ENCODE peak calls at places on chromosomes 11 and 22, in nine cellular contexts. One of them, this sample, is unnamed.

GRCh38 chr11:18312012-18312411 is 9.9 kb downstream of the HPS5 start:
- DNase-seq in neural crest cell: no peak
- DNase-seq in activated CD4-positive, alpha-beta T cell treated with anti-CD3 and anti-CD28 coated beads, Interleukin-2, amount 10 ng/mL, durations not matched to agents 7 days and 5 days: no peak
- DNase-seq in Panc1: no peak
- DNase-seq in stimulated activated CD4-positive, alpha-beta T cell treated with anti-CD3 and anti-CD28 coated beads, Interleukin-1b, Interleukin-23, amount 100 ng/mL, for 24 hours: no peak
- DNase-seq in AG04449: no peak
- DNase-seq in effector memory CD8-positive, alpha-beta T cell: no peak
- DNase-seq in NCI-H345: no peak
- DNase-seq in RPMI8226: no peak
- DNase-seq in this sample: no peak

GRCh38 chr11:78417888-78418583 is 416 bp upstream of the GAB2 start:
- DNase-seq in neural crest cell: peak; percentile 75
- DNase-seq in activated CD4-positive, alpha-beta T cell treated with anti-CD3 and anti-CD28 coated beads, Interleukin-2, amount 10 ng/mL, durations not matched to agents 7 days and 5 days: peak; percentile 78
- DNase-seq in Panc1: no peak
- DNase-seq in stimulated activated CD4-positive, alpha-beta T cell treated with anti-CD3 and anti-CD28 coated beads, Interleukin-1b, Interleukin-23, amount 100 ng/mL, for 24 hours: peak; percentile 33
- DNase-seq in AG04449: no peak
- DNase-seq in effector memory CD8-positive, alpha-beta T cell: peak; percentile 71
- DNase-seq in NCI-H345: peak; percentile 93
- DNase-seq in RPMI8226: peak; percentile 88
- DNase-seq in this sample: no peak

GRCh38 chr11:88050247-88050646 is 125.0 kb downstream of the RAB38 start:
- DNase-seq in neural crest cell: no peak
- DNase-seq in activated CD4-positive, alpha-beta T cell treated with anti-CD3 and anti-CD28 coated beads, Interleukin-2, amount 10 ng/mL, durations not matched to agents 7 days and 5 days: no peak
- DNase-seq in Panc1: no peak
- DNase-seq in stimulated activated CD4-positive, alpha-beta T cell treated with anti-CD3 and anti-CD28 coated beads, Interleukin-1b, Interleukin-23, amount 100 ng/mL, for 24 hours: no peak
- DNase-seq in AG04449: no peak
- DNase-seq in effector memory CD8-positive, alpha-beta T cell: no peak
- DNase-seq in NCI-H345: no peak
- DNase-seq in RPMI8226: no peak
- DNase-seq in this sample: no peak

GRCh38 chr11:1696608-1697570 is at the start of gene KRTAP5-6:
- DNase-seq in neural crest cell: no peak
- DNase-seq in activated CD4-positive, alpha-beta T cell treated with anti-CD3 and anti-CD28 coated beads, Interleukin-2, amount 10 ng/mL, durations not matched to agents 7 days and 5 days: no peak
- DNase-seq in Panc1: no peak
- DNase-seq in stimulated activated CD4-positive, alpha-beta T cell treated with anti-CD3 and anti-CD28 coated beads, Interleukin-1b, Interleukin-23, amount 100 ng/mL, for 24 hours: no peak
- DNase-seq in AG04449: no peak
- DNase-seq in effector memory CD8-positive, alpha-beta T cell: no peak
- DNase-seq in NCI-H345: no peak
- DNase-seq in RPMI8226: no peak
- DNase-seq in this sample: no peak

GRCh38 chr11:19080579-19080993 is 20.1 kb upstream of the MRGPRX2 start:
- DNase-seq in neural crest cell: no peak
- DNase-seq in activated CD4-positive, alpha-beta T cell treated with anti-CD3 and anti-CD28 coated beads, Interleukin-2, amount 10 ng/mL, durations not matched to agents 7 days and 5 days: no peak
- DNase-seq in Panc1: no peak
- DNase-seq in stimulated activated CD4-positive, alpha-beta T cell treated with anti-CD3 and anti-CD28 coated beads, Interleukin-1b, Interleukin-23, amount 100 ng/mL, for 24 hours: no peak
- DNase-seq in AG04449: peak; percentile 28
- DNase-seq in effector memory CD8-positive, alpha-beta T cell: no peak
- DNase-seq in NCI-H345: no peak
- DNase-seq in RPMI8226: no peak
- DNase-seq in this sample: no peak

GRCh38 chr11:12693485-12694181 is 19.4 kb downstream of the TEAD1 start:
- DNase-seq in neural crest cell: no peak
- DNase-seq in activated CD4-positive, alpha-beta T cell treated with anti-CD3 and anti-CD28 coated beads, Interleukin-2, amount 10 ng/mL, durations not matched to agents 7 days and 5 days: no peak
- DNase-seq in Panc1: peak; percentile 93
- DNase-seq in stimulated activated CD4-positive, alpha-beta T cell treated with anti-CD3 and anti-CD28 coated beads, Interleukin-1b, Interleukin-23, amount 100 ng/mL, for 24 hours: no peak
- DNase-seq in AG04449: peak; percentile 91
- DNase-seq in effector memory CD8-positive, alpha-beta T cell: no peak
- DNase-seq in NCI-H345: peak; percentile 83
- DNase-seq in RPMI8226: peak; percentile 43
- DNase-seq in this sample: peak; percentile 74

GRCh38 chr22:40040927-40041326 is 46.2 kb downstream of the FAM83F start:
- DNase-seq in neural crest cell: no peak
- DNase-seq in activated CD4-positive, alpha-beta T cell treated with anti-CD3 and anti-CD28 coated beads, Interleukin-2, amount 10 ng/mL, durations not matched to agents 7 days and 5 days: no peak
- DNase-seq in Panc1: no peak
- DNase-seq in stimulated activated CD4-positive, alpha-beta T cell treated with anti-CD3 and anti-CD28 coated beads, Interleukin-1b, Interleukin-23, amount 100 ng/mL, for 24 hours: no peak
- DNase-seq in AG04449: no peak
- DNase-seq in effector memory CD8-positive, alpha-beta T cell: no peak
- DNase-seq in NCI-H345: no peak
- DNase-seq in RPMI8226: peak; percentile 66
- DNase-seq in this sample: peak; percentile 80

GRCh38 chr11:125293596-125293995 is 129.0 kb downstream of the PKNOX2 start:
- DNase-seq in neural crest cell: no peak
- DNase-seq in activated CD4-positive, alpha-beta T cell treated with anti-CD3 and anti-CD28 coated beads, Interleukin-2, amount 10 ng/mL, durations not matched to agents 7 days and 5 days: no peak
- DNase-seq in Panc1: no peak
- DNase-seq in stimulated activated CD4-positive, alpha-beta T cell treated with anti-CD3 and anti-CD28 coated beads, Interleukin-1b, Interleukin-23, amount 100 ng/mL, for 24 hours: no peak
- DNase-seq in AG04449: no peak
- DNase-seq in effector memory CD8-positive, alpha-beta T cell: no peak
- DNase-seq in NCI-H345: no peak
- DNase-seq in RPMI8226: no peak
- DNase-seq in this sample: no peak

GRCh38 chr22:24964441-24964840 is 11.9 kb downstream of the KIAA1671 start:
- DNase-seq in neural crest cell: no peak
- DNase-seq in activated CD4-positive, alpha-beta T cell treated with anti-CD3 and anti-CD28 coated beads, Interleukin-2, amount 10 ng/mL, durations not matched to agents 7 days and 5 days: no peak
- DNase-seq in Panc1: no peak
- DNase-seq in stimulated activated CD4-positive, alpha-beta T cell treated with anti-CD3 and anti-CD28 coated beads, Interleukin-1b, Interleukin-23, amount 100 ng/mL, for 24 hours: no peak
- DNase-seq in AG04449: no peak
- DNase-seq in effector memory CD8-positive, alpha-beta T cell: no peak
- DNase-seq in NCI-H345: no peak
- DNase-seq in RPMI8226: no peak
- DNase-seq in this sample: no peak

GRCh38 chr11:34898474-34898873 is 17.7 kb downstream of the APIP start:
- DNase-seq in neural crest cell: no peak
- DNase-seq in activated CD4-positive, alpha-beta T cell treated with anti-CD3 and anti-CD28 coated beads, Interleukin-2, amount 10 ng/mL, durations not matched to agents 7 days and 5 days: no peak
- DNase-seq in Panc1: no peak
- DNase-seq in stimulated activated CD4-positive, alpha-beta T cell treated with anti-CD3 and anti-CD28 coated beads, Interleukin-1b, Interleukin-23, amount 100 ng/mL, for 24 hours: no peak
- DNase-seq in AG04449: no peak
- DNase-seq in effector memory CD8-positive, alpha-beta T cell: no peak
- DNase-seq in NCI-H345: no peak
- DNase-seq in RPMI8226: no peak
- DNase-seq in this sample: no peak

GRCh38 chr22:40951795-40952602 is 821 bp downstream of the RBX1 start:
- DNase-seq in neural crest cell: no peak
- DNase-seq in activated CD4-positive, alpha-beta T cell treated with anti-CD3 and anti-CD28 coated beads, Interleukin-2, amount 10 ng/mL, durations not matched to agents 7 days and 5 days: no peak
- DNase-seq in Panc1: no peak
- DNase-seq in stimulated activated CD4-positive, alpha-beta T cell treated with anti-CD3 and anti-CD28 coated beads, Interleukin-1b, Interleukin-23, amount 100 ng/mL, for 24 hours: no peak
- DNase-seq in AG04449: no peak
- DNase-seq in effector memory CD8-positive, alpha-beta T cell: no peak
- DNase-seq in NCI-H345: no peak
- DNase-seq in RPMI8226: no peak
- DNase-seq in this sample: no peak

GRCh38 chr22:26325641-26326040 is 103.4 kb upstream of the ASPHD2 start:
- DNase-seq in neural crest cell: no peak
- DNase-seq in activated CD4-positive, alpha-beta T cell treated with anti-CD3 and anti-CD28 coated beads, Interleukin-2, amount 10 ng/mL, durations not matched to agents 7 days and 5 days: no peak
- DNase-seq in Panc1: no peak
- DNase-seq in stimulated activated CD4-positive, alpha-beta T cell treated with anti-CD3 and anti-CD28 coated beads, Interleukin-1b, Interleukin-23, amount 100 ng/mL, for 24 hours: no peak
- DNase-seq in AG04449: no peak
- DNase-seq in effector memory CD8-positive, alpha-beta T cell: no peak
- DNase-seq in NCI-H345: no peak
- DNase-seq in RPMI8226: no peak
- DNase-seq in this sample: no peak

GRCh38 chr11:88827018-88827676 is 238.6 kb downstream of the GRM5 start:
- DNase-seq in neural crest cell: no peak
- DNase-seq in activated CD4-positive, alpha-beta T cell treated with anti-CD3 and anti-CD28 coated beads, Interleukin-2, amount 10 ng/mL, durations not matched to agents 7 days and 5 days: no peak
- DNase-seq in Panc1: peak; percentile 12
- DNase-seq in stimulated activated CD4-positive, alpha-beta T cell treated with anti-CD3 and anti-CD28 coated beads, Interleukin-1b, Interleukin-23, amount 100 ng/mL, for 24 hours: no peak
- DNase-seq in AG04449: no peak
- DNase-seq in effector memory CD8-positive, alpha-beta T cell: no peak
- DNase-seq in NCI-H345: no peak
- DNase-seq in RPMI8226: no peak
- DNase-seq in this sample: no peak

GRCh38 chr11:67429722-67430121 is 1.4 kb downstream of the RPS6KB2 start:
- DNase-seq in neural crest cell: no peak
- DNase-seq in activated CD4-positive, alpha-beta T cell treated with anti-CD3 and anti-CD28 coated beads, Interleukin-2, amount 10 ng/mL, durations not matched to agents 7 days and 5 days: no peak
- DNase-seq in Panc1: no peak
- DNase-seq in stimulated activated CD4-positive, alpha-beta T cell treated with anti-CD3 and anti-CD28 coated beads, Interleukin-1b, Interleukin-23, amount 100 ng/mL, for 24 hours: no peak
- DNase-seq in AG04449: no peak
- DNase-seq in effector memory CD8-positive, alpha-beta T cell: no peak
- DNase-seq in NCI-H345: no peak
- DNase-seq in RPMI8226: no peak
- DNase-seq in this sample: no peak

GRCh38 chr22:44133161-44133560 is 47.6 kb upstream of the PARVG start:
- DNase-seq in neural crest cell: no peak
- DNase-seq in activated CD4-positive, alpha-beta T cell treated with anti-CD3 and anti-CD28 coated beads, Interleukin-2, amount 10 ng/mL, durations not matched to agents 7 days and 5 days: no peak
- DNase-seq in Panc1: no peak
- DNase-seq in stimulated activated CD4-positive, alpha-beta T cell treated with anti-CD3 and anti-CD28 coated beads, Interleukin-1b, Interleukin-23, amount 100 ng/mL, for 24 hours: no peak
- DNase-seq in AG04449: no peak
- DNase-seq in effector memory CD8-positive, alpha-beta T cell: no peak
- DNase-seq in NCI-H345: no peak
- DNase-seq in RPMI8226: no peak
- DNase-seq in this sample: no peak

GRCh38 chr22:30681840-30682239 is 12.8 kb upstream of the OSBP2 start:
- DNase-seq in neural crest cell: no peak
- DNase-seq in activated CD4-positive, alpha-beta T cell treated with anti-CD3 and anti-CD28 coated beads, Interleukin-2, amount 10 ng/mL, durations not matched to agents 7 days and 5 days: no peak
- DNase-seq in Panc1: no peak
- DNase-seq in stimulated activated CD4-positive, alpha-beta T cell treated with anti-CD3 and anti-CD28 coated beads, Interleukin-1b, Interleukin-23, amount 100 ng/mL, for 24 hours: no peak
- DNase-seq in AG04449: no peak
- DNase-seq in effector memory CD8-positive, alpha-beta T cell: no peak
- DNase-seq in NCI-H345: no peak
- DNase-seq in RPMI8226: no peak
- DNase-seq in this sample: no peak

GRCh38 chr22:49021097-49021925 is 806.4 kb downstream of the BRD1 start:
- DNase-seq in neural crest cell: no peak
- DNase-seq in activated CD4-positive, alpha-beta T cell treated with anti-CD3 and anti-CD28 coated beads, Interleukin-2, amount 10 ng/mL, durations not matched to agents 7 days and 5 days: no peak
- DNase-seq in Panc1: no peak
- DNase-seq in stimulated activated CD4-positive, alpha-beta T cell treated with anti-CD3 and anti-CD28 coated beads, Interleukin-1b, Interleukin-23, amount 100 ng/mL, for 24 hours: no peak
- DNase-seq in AG04449: no peak
- DNase-seq in effector memory CD8-positive, alpha-beta T cell: no peak
- DNase-seq in NCI-H345: no peak
- DNase-seq in RPMI8226: no peak
- DNase-seq in this sample: no peak

GRCh38 chr11:85299247-85299646 is 327.9 kb downstream of the DLG2 start:
- DNase-seq in neural crest cell: no peak
- DNase-seq in activated CD4-positive, alpha-beta T cell treated with anti-CD3 and anti-CD28 coated beads, Interleukin-2, amount 10 ng/mL, durations not matched to agents 7 days and 5 days: no peak
- DNase-seq in Panc1: no peak
- DNase-seq in stimulated activated CD4-positive, alpha-beta T cell treated with anti-CD3 and anti-CD28 coated beads, Interleukin-1b, Interleukin-23, amount 100 ng/mL, for 24 hours: no peak
- DNase-seq in AG04449: no peak
- DNase-seq in effector memory CD8-positive, alpha-beta T cell: no peak
- DNase-seq in NCI-H345: no peak
- DNase-seq in RPMI8226: no peak
- DNase-seq in this sample: no peak

GRCh38 chr11:1881442-1882264 is 10.0 kb downstream of the PRR33 start:
- DNase-seq in neural crest cell: no peak
- DNase-seq in activated CD4-positive, alpha-beta T cell treated with anti-CD3 and anti-CD28 coated beads, Interleukin-2, amount 10 ng/mL, durations not matched to agents 7 days and 5 days: no peak
- DNase-seq in Panc1: no peak
- DNase-seq in stimulated activated CD4-positive, alpha-beta T cell treated with anti-CD3 and anti-CD28 coated beads, Interleukin-1b, Interleukin-23, amount 100 ng/mL, for 24 hours: no peak
- DNase-seq in AG04449: no peak
- DNase-seq in effector memory CD8-positive, alpha-beta T cell: no peak
- DNase-seq in NCI-H345: no peak
- DNase-seq in RPMI8226: no peak
- DNase-seq in this sample: no peak

GRCh38 chr11:101516546-101516945 is 67.3 kb downstream of the TRPC6 start:
- DNase-seq in neural crest cell: no peak
- DNase-seq in activated CD4-positive, alpha-beta T cell treated with anti-CD3 and anti-CD28 coated beads, Interleukin-2, amount 10 ng/mL, durations not matched to agents 7 days and 5 days: no peak
- DNase-seq in Panc1: no peak
- DNase-seq in stimulated activated CD4-positive, alpha-beta T cell treated with anti-CD3 and anti-CD28 coated beads, Interleukin-1b, Interleukin-23, amount 100 ng/mL, for 24 hours: no peak
- DNase-seq in AG04449: no peak
- DNase-seq in effector memory CD8-positive, alpha-beta T cell: no peak
- DNase-seq in NCI-H345: no peak
- DNase-seq in RPMI8226: no peak
- DNase-seq in this sample: no peak

GRCh38 chr11:47412152-47412746 is 3.9 kb downstream of the SLC39A13 start:
- DNase-seq in neural crest cell: peak; percentile 75
- DNase-seq in activated CD4-positive, alpha-beta T cell treated with anti-CD3 and anti-CD28 coated beads, Interleukin-2, amount 10 ng/mL, durations not matched to agents 7 days and 5 days: peak; percentile 66
- DNase-seq in Panc1: no peak
- DNase-seq in stimulated activated CD4-positive, alpha-beta T cell treated with anti-CD3 and anti-CD28 coated beads, Interleukin-1b, Interleukin-23, amount 100 ng/mL, for 24 hours: no peak
- DNase-seq in AG04449: no peak
- DNase-seq in effector memory CD8-positive, alpha-beta T cell: peak; percentile 51
- DNase-seq in NCI-H345: no peak
- DNase-seq in RPMI8226: peak; percentile 63
- DNase-seq in this sample: no peak

GRCh38 chr11:84437129-84438123 is 1151.3 kb upstream of the CCDC90B start:
- DNase-seq in neural crest cell: no peak
- DNase-seq in activated CD4-positive, alpha-beta T cell treated with anti-CD3 and anti-CD28 coated beads, Interleukin-2, amount 10 ng/mL, durations not matched to agents 7 days and 5 days: no peak
- DNase-seq in Panc1: no peak
- DNase-seq in stimulated activated CD4-positive, alpha-beta T cell treated with anti-CD3 and anti-CD28 coated beads, Interleukin-1b, Interleukin-23, amount 100 ng/mL, for 24 hours: no peak
- DNase-seq in AG04449: no peak
- DNase-seq in effector memory CD8-positive, alpha-beta T cell: no peak
- DNase-seq in NCI-H345: peak; percentile 79
- DNase-seq in RPMI8226: peak; percentile 69
- DNase-seq in this sample: no peak